ENCODE peak calls at places on chromosomes 11 and 22, in four cellular contexts. I is A549, B is WTC11, K is K562. V is an unnamed sample.

GRCh38 chr11:46696212-46696558 is 4.2 kb downstream of the ARHGAP1 start:
- DNase-seq in B (no peak), K (no peak), I (no peak), V (no peak)

GRCh38 chr22:19525116-19525660 is 978 bp upstream of the CLDN5 start:
- DNase-seq in K (no peak), I (no peak), B (no peak), V (no peak)

GRCh38 chr11:18371279-18371678 is 23.1 kb upstream of the LDHA start:
- DNase-seq in B (no peak), K (peak), I (no peak), V (no peak)

GRCh38 chr11:15815246-15816209 is 540.8 kb downstream of the SOX6 start:
- DNase-seq in K (no peak), B (no peak), I (no peak), V (no peak)

GRCh38 chr11:200224-201003 is 6.8 kb downstream of the BET1L start:
- DNase-seq in K (no peak), B (no peak), I (no peak), V (no peak)

GRCh38 chr11:1209371-1210057 is 13.4 kb upstream of the MUC5B start:
- DNase-seq in I (no peak), B (peak), K (no peak), V (no peak)

GRCh38 chr11:129417458-129417857 is 41.8 kb downstream of the BARX2 start:
- DNase-seq in K (no peak), B (no peak), I (no peak), V (no peak)

GRCh38 chr11:79081441-79082124 is 359.2 kb downstream of the TENM4 start:
- DNase-seq in I (no peak), K (no peak), B (no peak), V (no peak)

GRCh38 chr11:119643878-119644225 is 85.1 kb downstream of the NECTIN1 start:
- DNase-seq in I (no peak), K (no peak), B (no peak), V (peak)

GRCh38 chr11:45659818-45660160 is 5.6 kb downstream of the CHST1 start:
- DNase-seq in I (no peak), B (no peak), K (no peak), V (no peak)

GRCh38 chr11:67280341-67280790 is 8.7 kb upstream of the ANKRD13D start:
- DNase-seq in B (no peak), I (no peak), K (no peak), V (no peak)

GRCh38 chr11:36594316-36594989 is at the start of gene IFTAP:
- DNase-seq in K (peak), I (peak), B (peak), V (peak)

GRCh38 chr11:113577356-113578163 is 102.4 kb upstream of the DRD2 start:
- DNase-seq in B (no peak), I (no peak), K (no peak), V (no peak)
- TF ChIP-seq HMGXB4 in B (no peak), I (no peak), K (no peak), V (no peak)

GRCh38 chr11:3207530-3208189 is 11.0 kb downstream of the MRGPRG start:
- DNase-seq in I (no peak), B (no peak), K (no peak), V (no peak)
- TF ChIP-seq HMGXB4 in I (no peak), B (no peak), K (no peak), V (no peak)

DNA sequence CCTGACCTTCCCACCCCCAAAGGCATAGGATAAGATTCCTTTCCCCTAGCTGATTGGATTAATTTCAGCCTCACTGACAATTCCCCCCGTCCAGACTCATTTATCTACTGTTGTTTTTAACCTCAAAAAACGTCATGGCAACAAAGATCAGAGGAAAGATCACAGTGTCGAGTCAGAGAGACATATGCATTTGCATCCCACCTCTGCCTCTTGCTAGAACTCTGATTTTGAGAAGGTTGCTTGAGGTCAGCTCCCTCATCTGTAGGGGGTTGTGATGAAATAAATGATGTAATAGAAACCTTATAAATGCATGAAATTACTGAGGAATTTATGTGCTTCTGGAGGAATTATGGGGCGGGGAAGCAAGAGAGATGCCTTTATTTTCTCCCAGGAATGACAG is 53.3 kb upstream of the SYN3 start:
- DNase-seq in I (no peak), B (no peak), K (no peak), V (no peak)
- TF ChIP-seq HMGXB4 in I (no peak), B (no peak), K (no peak), V (no peak)

DNA sequence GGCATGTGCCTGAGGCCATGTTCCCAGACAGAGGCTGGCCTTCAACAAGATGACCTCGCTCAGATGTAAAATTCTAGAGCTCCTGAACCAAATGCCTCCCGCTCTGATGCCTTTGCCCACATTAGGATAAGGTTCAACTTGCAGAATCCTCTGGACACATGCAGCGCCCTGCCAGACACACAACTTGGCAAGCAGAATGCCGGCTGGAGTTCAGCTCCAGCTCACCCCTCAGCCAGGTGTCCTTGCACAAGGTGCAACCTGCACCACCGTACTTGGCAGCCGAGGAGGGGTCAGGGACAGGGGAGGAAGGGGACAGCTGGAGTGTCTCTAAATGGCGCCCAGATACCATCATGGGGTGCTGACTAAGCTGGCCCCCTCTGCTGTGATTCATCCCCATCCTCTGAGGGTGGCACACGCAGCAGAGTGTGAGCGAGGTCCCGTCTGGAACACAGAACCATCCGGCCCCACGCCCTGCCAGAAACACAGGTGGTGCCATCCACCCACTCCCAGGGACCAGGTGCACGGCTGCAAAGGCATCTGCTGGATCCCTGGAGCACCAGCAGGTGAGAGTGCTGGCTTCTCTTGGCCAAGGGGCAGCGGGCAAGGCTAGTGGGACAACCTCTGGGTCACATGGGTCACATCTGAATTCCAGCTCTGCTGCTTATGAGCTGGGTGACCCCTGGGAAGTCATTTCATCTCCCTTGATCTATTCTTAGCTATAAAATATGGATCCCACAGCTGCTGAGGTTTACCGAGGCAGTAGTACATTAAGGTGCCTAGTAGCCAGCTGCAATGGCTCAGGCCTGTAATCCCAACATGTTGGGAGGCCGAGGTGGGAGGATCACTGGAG is 12.8 kb downstream of the ZMAT5 start:
- DNase-seq in I (no peak), B (no peak), K (no peak), V (no peak)
- TF ChIP-seq HMGXB4 in I (no peak), B (no peak), K (no peak), V (no peak)

GRCh38 chr22:31818481-31819392 is 64.9 kb downstream of the DEPDC5 start:
- DNase-seq in B (peak), I (peak), K (peak), V (no peak)
- TF ChIP-seq HMGXB4 in B (no peak), I (no peak), K (no peak), V (no peak)

GRCh38 chr11:105003151-105003550 is 19.8 kb downstream of the CASP5 start:
- DNase-seq in K (no peak), B (no peak), I (no peak), V (no peak)

GRCh38 chr11:104999716-105000115 is 23.3 kb downstream of the CASP5 start:
- DNase-seq in B (no peak), I (no peak), K (no peak), V (no peak)

GRCh38 chr11:104997288-104997687 is 25.7 kb downstream of the CASP5 start:
- DNase-seq in K (no peak), B (no peak), I (peak), V (no peak)

GRCh38 chr11:105000797-105001196 is 22.2 kb downstream of the CASP5 start:
- DNase-seq in B (peak), K (peak), I (peak), V (no peak)

GRCh38 chr11:105000167-105000566 is 22.8 kb downstream of the CASP5 start:
- DNase-seq in B (peak), K (no peak), I (peak), V (peak)
- TF ChIP-seq HMGXB4 in B (no peak), K (no peak), I (no peak), V (no peak)

V was measured in HepG2.